ENCODE peak calls at places on chromosomes 4 and X, in eight cellular contexts. N is Peyer's patch, J is upper lobe of right lung, R is heart left ventricle, M is neural progenitor cell, E is HFFc6, V is mucosa of descending colon, B is epithelial cell of esophagus. Y is an unnamed sample.

GRCh38 chrX:38898261-38898660 is 97.0 kb downstream of the MID1IP1 start:
- DNase-seq in N (no peak), J (no peak), R (no peak), M (no peak), E (no peak), V (no peak), B (no peak), Y (no peak)

GRCh38 chrX:69320116-69320515 is 154.9 kb upstream of the PJA1 start:
- DNase-seq in N (no peak), J (no peak), R (no peak), M (no peak), E (no peak), V (no peak), B (no peak), Y (peak)

GRCh38 chrX:54184474-54184873 is 1.4 kb upstream of the FAM120C start:
- DNase-seq in N (no peak), J (no peak), R (no peak), M (no peak), E (no peak), V (no peak), B (no peak), Y (no peak)

GRCh38 chr4:10456270-10457254 is 664 bp downstream of the ZNF518B start:
- DNase-seq in N (peak), J (peak), R (peak), M (peak), E (peak), V (peak), B (peak), Y (peak)

GRCh38 chrX:71993371-71993770 is 82.7 kb downstream of the NHSL2 start:
- DNase-seq in N (no peak), J (no peak), R (no peak), M (no peak), E (no peak), V (no peak), B (no peak), Y (no peak)

GRCh38 chrX:13797512-13797911 is 19.4 kb downstream of the GPM6B start:
- DNase-seq in N (no peak), J (no peak), R (no peak), M (no peak), E (no peak), V (no peak), B (no peak), Y (no peak)

GRCh38 chr4:20370284-20370683 is 118.6 kb downstream of the SLIT2 start:
- DNase-seq in N (no peak), J (no peak), R (no peak), M (no peak), E (peak), V (no peak), B (no peak), Y (no peak)

GRCh38 chrX:72393836-72394517 is 88.3 kb upstream of the CITED1 start:
- DNase-seq in N (no peak), J (no peak), R (no peak), M (no peak), E (no peak), V (no peak), B (no peak), Y (no peak)

GRCh38 chrX:20046270-20046669 is 55.4 kb upstream of the BCLAF3 start:
- DNase-seq in N (no peak), J (no peak), R (no peak), M (no peak), E (no peak), V (no peak), B (no peak), Y (no peak)

GRCh38 chr4:24262616-24263015 is 321.7 kb downstream of the DHX15 start:
- DNase-seq in N (no peak), J (no peak), R (no peak), M (peak), E (no peak), V (no peak), B (no peak), Y (no peak)

GRCh38 chrX:106952089-106952488 is 31.9 kb downstream of the CLDN2 start:
- DNase-seq in N (no peak), J (no peak), R (no peak), M (no peak), E (no peak), V (no peak), B (no peak), Y (no peak)

GRCh38 chr4:153594208-153594607 is 89.9 kb upstream of the TLR2 start:
- DNase-seq in N (no peak), J (no peak), R (peak), M (no peak), E (peak), V (no peak), B (peak), Y (no peak)

GRCh38 chrX:39969826-39970569 is 127.8 kb downstream of the BCOR start:
- DNase-seq in N (no peak), J (no peak), R (no peak), M (no peak), E (no peak), V (no peak), B (no peak), Y (no peak)

GRCh38 chr4:185591679-185592141 is 56.4 kb upstream of the PDLIM3 start:
- DNase-seq in N (no peak), J (no peak), R (no peak), M (no peak), E (no peak), V (no peak), B (peak), Y (no peak)

GRCh38 chr4:185589067-185589844 is 53.9 kb upstream of the PDLIM3 start:
- DNase-seq in N (no peak), J (no peak), R (no peak), M (no peak), E (peak), V (no peak), B (no peak), Y (no peak)

GRCh38 chr4:185590982-185591381 is 55.7 kb upstream of the PDLIM3 start:
- DNase-seq in N (no peak), J (no peak), R (no peak), M (no peak), E (no peak), V (no peak), B (no peak), Y (no peak)

GRCh38 chr4:185592438-185592837 is 57.1 kb upstream of the PDLIM3 start:
- DNase-seq in N (no peak), J (no peak), R (no peak), M (no peak), E (no peak), V (no peak), B (no peak), Y (no peak)

GRCh38 chr4:185592845-185593488 is 57.7 kb upstream of the PDLIM3 start:
- DNase-seq in N (no peak), J (no peak), R (no peak), M (no peak), E (no peak), V (no peak), B (peak), Y (no peak)
- TF ChIP-seq CTCF in N (no peak), J (no peak), R (no peak), M (no peak), E (no peak), V (no peak), B (no peak), Y (peak)

GRCh38 chrX:95330292-95330691 is 1354.3 kb upstream of the DIAPH2 start:
- DNase-seq in N (no peak), J (no peak), R (no peak), M (no peak), E (no peak), V (no peak), B (no peak), Y (no peak)

GRCh38 chrX:95332530-95332929 is 1352.1 kb upstream of the DIAPH2 start:
- DNase-seq in N (no peak), J (no peak), R (no peak), M (peak), E (no peak), V (no peak), B (no peak), Y (no peak)
- TF ChIP-seq CTCF in N (no peak), J (no peak), R (no peak), M (no peak), E (no peak), V (no peak), B (no peak), Y (no peak)

GRCh38 chr4:88952081-88952480 is 104.9 kb downstream of the FAM13A start:
- DNase-seq in N (no peak), J (no peak), R (no peak), M (no peak), E (no peak), V (no peak), B (no peak), Y (no peak)
- TF ChIP-seq CTCF in N (no peak), J (no peak), R (no peak), M (no peak), E (no peak), V (no peak), B (no peak), Y (no peak)

DNA sequence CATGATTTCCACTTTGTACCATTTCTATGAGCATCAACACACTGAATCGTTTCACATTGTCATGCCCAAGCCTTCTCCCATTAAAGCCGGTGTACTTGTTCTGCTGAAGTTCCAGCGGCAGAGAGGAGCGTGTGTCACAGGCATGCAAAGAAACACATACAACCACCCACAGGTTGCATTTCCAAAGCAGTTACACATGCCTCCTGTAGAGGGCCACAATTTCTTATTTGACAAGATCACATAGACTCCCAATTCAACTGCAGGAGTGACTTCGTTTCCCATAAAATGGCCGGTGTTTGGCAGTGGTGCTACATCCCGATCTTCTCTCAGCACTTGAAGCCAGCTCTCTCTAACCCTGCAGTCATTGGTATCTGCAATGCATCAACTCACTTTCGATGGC is 992.6 kb downstream of the NLGN4X start:
- DNase-seq in N (no peak), J (no peak), R (no peak), M (peak), E (no peak), V (no peak), B (no peak), Y (no peak)
- TF ChIP-seq CTCF in N (no peak), J (peak), R (no peak), M (peak), E (no peak), V (no peak), B (no peak), Y (no peak)

GRCh38 chr4:8586246-8586645 is 6.1 kb downstream of the GPR78 start:
- DNase-seq in N (no peak), J (no peak), R (no peak), M (no peak), E (no peak), V (no peak), B (no peak), Y (no peak)

GRCh38 chr4:8587469-8588195 is 4.9 kb upstream of the CPZ start:
- DNase-seq in N (peak), J (peak), R (no peak), M (no peak), E (no peak), V (no peak), B (no peak), Y (no peak)

GRCh38 chr4:8585721-8586161 is 5.5 kb downstream of the GPR78 start:
- DNase-seq in N (no peak), J (peak), R (no peak), M (no peak), E (no peak), V (no peak), B (no peak), Y (no peak)

GRCh38 chr4:8588196-8588470 is 4.4 kb upstream of the CPZ start:
- DNase-seq in N (no peak), J (no peak), R (no peak), M (no peak), E (no peak), V (no peak), B (no peak), Y (no peak)

DNA sequence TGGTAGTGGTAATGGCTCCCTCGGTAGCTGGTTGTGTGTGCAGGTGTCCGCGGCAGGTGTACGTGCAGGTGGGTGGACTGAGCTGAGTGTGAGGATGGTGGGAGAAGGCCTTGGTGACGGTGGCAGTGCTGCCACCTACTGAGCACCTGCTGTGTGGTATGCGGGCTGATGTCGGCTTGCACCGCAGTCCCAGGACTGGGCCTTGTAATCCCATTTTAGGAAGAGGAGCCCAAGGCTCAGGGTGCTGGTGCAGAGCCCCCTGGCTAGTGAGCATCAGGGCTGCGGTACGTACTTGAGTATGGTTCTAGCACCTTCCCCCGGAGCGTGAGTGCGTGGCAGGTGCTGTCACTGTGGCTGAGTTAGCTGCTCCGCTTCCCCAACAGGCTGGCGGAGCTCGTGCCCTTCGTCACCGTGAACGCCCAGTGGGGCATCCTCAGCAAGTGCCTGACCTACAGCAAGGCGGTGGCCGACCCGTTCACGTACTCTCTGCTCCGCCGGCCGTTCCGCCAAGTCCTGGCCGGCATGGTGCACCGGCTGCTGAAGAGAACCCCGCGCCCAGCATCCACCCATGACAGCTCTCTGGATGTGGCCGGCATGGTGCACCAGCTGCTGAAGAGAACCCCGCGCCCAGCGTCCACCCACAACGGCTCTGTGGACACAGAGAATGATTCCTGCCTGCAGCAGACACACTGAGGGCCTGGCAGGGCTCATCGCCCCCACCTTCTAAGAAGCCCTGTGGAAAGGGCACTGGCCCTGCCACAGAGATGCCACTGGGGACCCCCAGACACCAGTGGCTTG is 5.7 kb upstream of the CPZ start:
- DNase-seq in N (no peak), J (peak), R (no peak), M (no peak), E (no peak), V (peak), B (no peak), Y (no peak)
- TF ChIP-seq CTCF in N (no peak), J (no peak), R (no peak), M (peak), E (peak), V (no peak), B (peak), Y (peak)

DNA sequence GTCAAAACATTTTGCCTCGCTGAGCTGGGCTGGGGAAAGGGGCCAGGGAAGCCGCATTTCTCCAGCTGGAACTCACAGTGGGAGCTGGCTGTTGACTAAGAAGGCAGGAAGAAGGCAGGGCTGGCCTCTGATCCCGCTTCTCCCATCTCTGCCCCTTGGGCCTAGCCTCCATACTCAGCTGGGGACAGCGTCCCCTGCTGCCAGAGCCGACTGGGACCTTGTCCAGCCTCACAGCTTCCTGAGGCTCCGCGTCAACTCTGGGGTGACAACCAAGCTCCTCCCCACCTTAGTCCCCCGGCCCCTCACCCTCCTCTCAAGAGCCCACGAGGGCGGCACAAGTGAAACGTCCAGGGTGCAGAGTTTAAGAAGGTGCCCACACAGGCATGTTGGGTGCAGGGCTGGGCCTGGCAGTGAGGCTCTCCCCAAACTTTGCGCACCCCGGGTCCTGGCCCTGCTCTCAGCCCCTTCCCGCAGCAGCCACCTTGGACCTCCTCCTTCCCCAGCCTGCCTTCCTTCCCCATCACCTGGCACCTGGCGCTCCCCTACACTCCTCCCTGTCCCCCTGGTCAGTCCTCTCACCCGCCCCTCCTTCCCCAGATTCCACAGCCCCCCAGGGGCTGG is 100.8 kb downstream of the PSAPL1 start:
- DNase-seq in N (peak), J (no peak), R (peak), M (peak), E (no peak), V (no peak), B (no peak), Y (no peak)
- TF ChIP-seq CTCF in N (no peak), J (no peak), R (no peak), M (no peak), E (peak), V (no peak), B (no peak), Y (no peak)

GRCh38 chr4:151604238-151604637 is 156.6 kb downstream of the GATB start:
- DNase-seq in N (no peak), J (no peak), R (no peak), M (no peak), E (peak), V (no peak), B (peak), Y (peak)
- TF ChIP-seq CTCF in N (peak), J (peak), R (peak), M (peak), E (peak), V (no peak), B (peak), Y (peak)

DNA sequence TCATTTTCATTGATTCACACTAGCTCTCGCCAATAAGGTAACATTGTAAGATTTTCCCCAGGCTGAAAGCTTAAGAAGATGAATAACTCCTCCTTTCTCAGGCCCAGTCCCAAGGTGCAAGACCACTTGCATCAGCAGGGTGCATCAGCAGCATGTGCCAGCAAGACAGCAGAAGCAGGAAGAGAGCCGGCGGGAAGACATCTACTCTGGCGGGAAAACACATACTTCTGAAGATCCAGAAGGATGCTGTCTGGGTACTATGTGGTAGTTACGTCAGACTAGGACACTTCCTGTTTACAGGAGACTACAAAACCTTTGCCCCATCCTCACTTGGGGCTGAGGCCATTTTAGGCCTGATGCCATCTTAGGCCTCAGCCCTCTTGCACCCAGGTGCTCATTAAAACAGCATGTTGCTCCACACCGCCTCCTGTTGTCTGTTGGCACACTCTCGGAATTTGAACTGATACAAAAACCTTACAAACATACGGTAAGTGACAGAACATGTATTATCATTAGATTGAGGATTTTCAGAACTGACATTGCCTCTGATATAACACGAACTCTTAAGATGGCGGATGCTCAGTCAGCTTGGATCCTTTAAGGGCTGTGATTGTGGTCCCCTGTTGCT is 886.5 kb upstream of the EPHA5 start:
- DNase-seq in N (no peak), J (no peak), R (no peak), M (no peak), E (no peak), V (no peak), B (no peak), Y (no peak)
- TF ChIP-seq CTCF in N (no peak), J (no peak), R (no peak), M (no peak), E (no peak), V (no peak), B (no peak), Y (no peak)